ENCODE peak calls at places on chromosomes 6 and 20, in five cellular contexts. O is spleen, W is astrocyte of the spinal cord, Z is HFF-Myc, V is A673. I is an unnamed sample.

GRCh38 chr20:13455713-13456112 is 183.0 kb downstream of the TASP1 start:
- DNase-seq in V (no peak), O (no peak), Z (no peak), W (no peak), I (no peak)

GRCh38 chr6:140441256-140441655 is 1066.8 kb upstream of the CITED2 start:
- DNase-seq in Z (no peak), O (peak; percentile 73), W (peak; percentile 55), V (peak; percentile 93), I (no peak)

GRCh38 chr6:105137388-105137787 is 42.4 kb downstream of the POPDC3 start:
- DNase-seq in O (no peak), V (no peak), W (peak; percentile 18), Z (no peak), I (no peak)

GRCh38 chr6:119350202-119351004 is 842 bp upstream of the MAN1A1 start:
- DNase-seq in O (no peak), W (peak; percentile 78), V (peak; percentile 35), Z (no peak), I (peak; percentile 34)

GRCh38 chr6:169669889-169670288 is 31.9 kb downstream of the WDR27 start:
- DNase-seq in W (peak; percentile 9), V (no peak), O (no peak), Z (no peak), I (no peak)

GRCh38 chr6:56693246-56693607 is 50.5 kb upstream of the DST start:
- DNase-seq in W (peak; percentile 90), Z (no peak), V (peak; percentile 74), O (peak; percentile 54), I (peak; percentile 81)

GRCh38 chr20:59515013-59515905 is 89.1 kb upstream of the PHACTR3 start:
- DNase-seq in O (no peak), V (peak; percentile 86), W (peak; percentile 38), Z (peak; percentile 26), I (no peak)

GRCh38 chr6:21847712-21848111 is 254.2 kb downstream of the SOX4 start:
- DNase-seq in O (no peak), W (no peak), V (no peak), Z (no peak), I (no peak)

GRCh38 chr20:37986873-37987601 is 46.2 kb downstream of the TTI1 start:
- DNase-seq in W (peak; percentile 55), V (no peak), O (no peak), Z (no peak), I (no peak)

GRCh38 chr6:25503686-25504085 is 148.3 kb upstream of the SCGN start:
- DNase-seq in V (no peak), O (no peak), W (no peak), Z (no peak), I (no peak)

GRCh38 chr20:54044156-54044555 is 26.2 kb downstream of the BCAS1 start:
- DNase-seq in O (no peak), W (peak; percentile 24), V (peak; percentile 16), Z (no peak), I (no peak)

GRCh38 chr20:36079486-36079885 is 75.1 kb upstream of the EPB41L1 start:
- DNase-seq in W (no peak), V (no peak), O (no peak), Z (no peak), I (no peak)

GRCh38 chr6:16409531-16410441 is 171.4 kb downstream of the GMPR start:
- DNase-seq in O (peak; percentile 84), Z (peak; percentile 58), V (peak; percentile 80), W (peak; percentile 70), I (peak; percentile 44)

GRCh38 chr20:63980317-63980805 is 571 bp upstream of the PRPF6 start:
- DNase-seq in W (no peak), Z (no peak), V (no peak), O (no peak), I (no peak)

GRCh38 chr6:103874575-103874974 is 985.1 kb downstream of the HACE1 start:
- DNase-seq in O (no peak), V (no peak), W (no peak), Z (no peak), I (no peak)

GRCh38 chr20:52103469-52103910 is 88.1 kb downstream of the ZFP64 start:
- DNase-seq in W (peak; percentile 16), V (peak; percentile 56), Z (no peak), O (no peak), I (no peak)

GRCh38 chr6:11284996-11285395 is 52.5 kb upstream of the NEDD9 start:
- DNase-seq in W (no peak), O (no peak), Z (no peak), V (no peak), I (no peak)

GRCh38 chr20:45919536-45919933 is 7.6 kb upstream of the PLTP start:
- DNase-seq in W (peak; percentile 90), V (no peak), O (no peak), Z (no peak), I (peak; percentile 54)

GRCh38 chr6:44012078-44012493 is 115.2 kb downstream of the MRPL14 start:
- DNase-seq in W (peak; percentile 96), Z (no peak), O (peak; percentile 57), V (no peak), I (peak; percentile 86)

GRCh38 chr6:34546551-34547321 is 9.4 kb downstream of the SPDEF start:
- DNase-seq in Z (no peak), W (no peak), O (no peak), V (peak; percentile 17), I (no peak)

GRCh38 chr20:49480236-49480635 is 2.2 kb downstream of the KCNB1 start:
- DNase-seq in V (no peak), O (no peak), Z (no peak), W (no peak), I (no peak)

GRCh38 chr6:88538849-88539571 is 372.9 kb upstream of the CNR1 start:
- DNase-seq in W (no peak), Z (no peak), V (no peak), O (no peak), I (no peak)

GRCh38 chr20:14634666-14635065 is 297.3 kb upstream of the FLRT3 start:
- DNase-seq in W (no peak), Z (no peak), O (no peak), V (peak; percentile 3), I (no peak)

GRCh38 chr20:37223053-37223452 is 38.6 kb downstream of the GHRH start:
- DNase-seq in V (peak; percentile 4), W (peak; percentile 83), Z (peak; percentile 22), O (no peak), I (peak; percentile 46)

GRCh38 chr20:2358006-2358405 is 22.7 kb upstream of the TGM6 start:
- DNase-seq in O (no peak), Z (no peak), V (no peak), W (no peak), I (no peak)

GRCh38 chr6:161261325-161261724 is 12.5 kb downstream of the AGPAT4 start:
- DNase-seq in W (peak; percentile 48), Z (no peak), V (no peak), O (no peak), I (no peak)

GRCh38 chr6:113299526-113299925 is 557.6 kb upstream of the MARCKS start:
- DNase-seq in W (no peak), V (peak; percentile 59), Z (no peak), O (no peak), I (no peak)

GRCh38 chr6:158185729-158186456 is 17.7 kb downstream of the GTF2H5 start:
- DNase-seq in O (no peak), V (no peak), W (peak; percentile 76), Z (no peak), I (peak; percentile 55)

DNA sequence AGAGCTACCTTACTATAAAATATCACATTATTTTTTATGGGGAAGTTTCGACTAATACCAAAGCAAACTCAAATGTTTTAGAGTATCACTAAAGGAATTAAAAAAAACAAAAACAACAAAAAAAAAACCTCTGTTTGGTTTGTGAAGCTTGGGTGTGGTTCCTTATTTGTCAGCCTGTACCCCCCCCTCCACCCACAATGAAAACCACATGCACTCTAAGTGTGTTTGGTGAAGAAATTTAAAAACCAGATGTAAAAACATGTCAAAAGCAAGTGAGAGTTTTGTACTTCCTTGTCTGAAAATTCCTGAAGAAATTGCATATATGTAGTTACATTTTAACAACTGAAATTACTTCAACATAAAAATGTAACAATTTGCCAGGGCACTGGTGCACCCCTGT is 3.1 kb downstream of the STK38 start:
- DNase-seq in W (no peak), Z (peak; percentile 47), V (no peak), O (no peak), I (no peak)
- H3K4me3 ChIP-seq in W (no peak overlapping the region), Z (peak overlapping the region; percentile 22), V (no peak overlapping the region), O (no peak overlapping the region), I (no peak overlapping the region)

DNA sequence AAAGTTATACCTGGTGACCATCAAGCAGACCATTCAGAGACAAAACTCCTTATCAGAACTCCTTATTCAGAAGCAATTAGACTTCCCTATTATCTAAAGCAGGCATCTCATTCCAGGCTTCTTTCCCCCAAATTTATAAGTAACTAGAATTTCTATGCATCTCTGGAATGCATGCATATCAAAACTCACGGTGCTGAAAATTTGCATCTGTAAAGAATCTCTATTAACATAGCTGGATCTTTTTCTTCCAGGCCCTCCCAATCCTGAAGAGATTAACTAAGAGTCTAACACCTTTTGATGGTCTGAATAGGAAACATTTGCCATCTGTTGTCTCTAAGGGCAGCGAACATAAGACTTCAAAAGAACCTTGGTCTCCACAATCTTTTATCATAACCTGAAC is 22.8 kb upstream of the SLC52A3 start:
- DNase-seq in O (no peak), V (no peak), W (no peak), Z (no peak), I (no peak)
- TF ChIP-seq CTCF in O (no peak), V (no peak), W (no peak), Z (no peak), I (no peak)

DNA sequence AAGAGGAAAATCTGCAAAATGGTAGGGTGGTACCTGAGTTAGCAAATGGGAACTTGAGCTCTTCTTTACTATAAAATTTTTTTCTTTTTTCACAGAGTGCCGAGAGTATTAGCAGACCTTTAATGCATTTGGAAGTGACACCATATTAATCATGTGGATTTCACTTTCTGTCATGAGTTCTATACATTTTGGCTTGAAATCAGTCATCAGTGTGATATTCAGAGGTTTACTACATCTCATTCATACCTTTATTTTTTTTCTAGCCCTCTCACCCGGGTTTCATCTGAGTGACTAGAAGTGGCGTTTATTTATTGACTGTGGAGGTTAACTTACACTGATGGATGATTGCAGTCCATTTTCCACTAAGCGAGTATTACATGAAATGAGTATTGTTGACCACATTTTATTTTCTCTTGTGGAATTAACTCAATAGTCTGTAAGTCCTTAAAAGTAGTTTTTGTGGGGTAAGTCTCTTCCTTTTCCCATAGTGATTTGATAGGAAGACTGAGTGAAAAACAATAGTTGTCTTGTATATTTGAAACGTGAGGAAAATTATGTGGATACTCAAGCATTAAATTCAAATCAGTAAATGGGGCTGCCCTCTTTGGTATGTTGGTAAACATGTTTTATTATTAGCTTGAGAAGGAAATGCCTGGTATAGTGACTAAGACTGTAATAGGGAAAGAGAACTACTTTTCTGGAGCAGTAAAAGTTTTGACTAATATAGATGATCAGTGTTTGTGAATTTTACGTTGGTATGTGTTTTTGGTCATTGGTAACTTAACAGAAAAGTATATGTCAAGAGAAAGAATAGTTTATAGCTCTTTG is 55.5 kb downstream of the JARID2 start:
- DNase-seq in O (no peak), W (no peak), Z (no peak), V (no peak), I (no peak)
- H3K4me3 ChIP-seq in O (no peak overlapping the region), W (no peak overlapping the region), Z (no peak overlapping the region), V (no peak overlapping the region), I (no peak overlapping the region)

DNA sequence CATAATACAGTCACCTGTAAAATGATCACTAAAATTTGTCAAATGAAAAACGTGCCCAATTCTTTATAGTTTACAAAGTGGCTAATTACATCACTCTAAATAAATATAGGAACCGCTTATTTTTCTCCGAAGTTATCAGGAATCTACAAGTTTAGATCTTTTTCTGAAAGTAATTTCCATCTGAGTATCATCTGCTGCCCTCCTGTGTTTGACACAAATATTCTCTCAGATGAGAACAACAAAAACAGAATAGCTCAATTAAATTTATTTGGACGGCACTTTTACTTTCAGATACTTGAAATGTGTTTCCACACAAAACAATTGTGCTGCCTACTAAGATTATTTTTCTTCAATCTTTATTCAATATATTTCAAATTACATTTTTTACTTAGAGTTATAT is 5.0 kb downstream of the SF3B5 start:
- DNase-seq in V (no peak), Z (no peak), W (no peak), O (no peak), I (no peak)
- TF ChIP-seq CTCF in V (no peak), Z (no peak), W (no peak), O (no peak), I (no peak)